ENCODE peak calls at places on chromosomes 4 and X, in four cellular contexts. B, R, H and T are unnamed samples.

GRCh38 chrX:35380808-35381700 is 417.1 kb upstream of the MAGEB16 start:
- DNase-seq in B (no peak), R (no peak), H (no peak), T (no peak)

GRCh38 chr4:87465739-87466366 is 43.5 kb downstream of the NUDT9 start:
- DNase-seq in B (no peak), R (no peak), H (no peak), T (peak)

GRCh38 chr4:129362685-129363274 is 266.8 kb downstream of the C4orf33 start:
- DNase-seq in B (peak), R (peak), H (peak), T (peak)

GRCh38 chr4:36388710-36389109 is 107.3 kb downstream of the DTHD1 start:
- DNase-seq in B (no peak), R (no peak), H (no peak), T (no peak)

GRCh38 chr4:133157460-133158160 is 8.5 kb downstream of the PCDH10 start:
- DNase-seq in B (no peak), R (no peak), H (no peak), T (no peak)

GRCh38 chrX:70033348-70033747 is 16.4 kb downstream of the AWAT2 start:
- DNase-seq in B (peak), R (no peak), H (no peak), T (peak)

GRCh38 chrX:118802857-118803256 is 20.8 kb upstream of the ZCCHC12 start:
- DNase-seq in B (no peak), R (no peak), H (peak), T (no peak)

GRCh38 chr4:101527186-101527585 is 179.9 kb upstream of the PPP3CA start:
- DNase-seq in B (peak), R (no peak), H (no peak), T (no peak)

GRCh38 chr4:4260185-4260751 is 12.2 kb upstream of the TMEM128 start:
- DNase-seq in B (no peak), R (no peak), H (no peak), T (peak)

GRCh38 chr4:152281822-152282221 is 254.1 kb downstream of the FBXW7 start:
- DNase-seq in B (no peak), R (no peak), H (no peak), T (no peak)

GRCh38 chr4:77036206-77036605 is 39.6 kb downstream of the CCNI start:
- DNase-seq in B (no peak), R (no peak), H (no peak), T (no peak)

GRCh38 chr4:77001907-77002306 is 52.4 kb downstream of the SEPTIN11 start:
- DNase-seq in B (no peak), R (no peak), H (no peak), T (no peak)

GRCh38 chr4:158821228-158822009 is 52.6 kb downstream of the FNIP2 start:
- DNase-seq in B (no peak), R (no peak), H (no peak), T (no peak)

GRCh38 chr4:154004450-154004849 is 215.6 kb upstream of the SFRP2 start:
- DNase-seq in B (no peak), R (no peak), H (peak), T (no peak)

GRCh38 chr4:76275486-76276126 is 24.1 kb downstream of the FAM47E start:
- DNase-seq in B (no peak), R (no peak), H (no peak), T (no peak)

GRCh38 chr4:60846678-60847077 is 353.4 kb upstream of the ADGRL3 start:
- DNase-seq in B (no peak), R (no peak), H (no peak), T (no peak)

GRCh38 chr4:85696661-85697060 is 221.7 kb downstream of the ARHGAP24 start:
- DNase-seq in B (no peak), R (no peak), H (no peak), T (no peak)